ENCODE peak calls at places on chromosomes 5 and 9, in six cellular contexts. B is CD8-positive, alpha-beta T cell; W is lower lobe of right lung; V is trophoblast cell; H is A673; T is right cardiac atrium. R is an unnamed sample. For H3K4me1, the result is how much of the 10 kb centered on the place peaks cover.

GRCh38 chr5:80837679-80838078 is 122.5 kb upstream of the RASGRF2 start:
- DNase-seq in H (no peak), T (no peak), B (no peak), W (no peak), V (no peak), R (no peak)

GRCh38 chr9:16704489-16705111 is 165.9 kb downstream of the BNC2 start:
- DNase-seq in H (no peak), B (no peak), W (no peak), V (no peak), T (peak), R (peak)

GRCh38 chr5:134874831-134875655 is 872 bp downstream of the TXNDC15 start:
- DNase-seq in W (peak), V (peak), B (no peak), H (peak), T (peak), R (peak)

GRCh38 chr9:82604947-82605656 is 457.8 kb downstream of the RASEF start:
- DNase-seq in W (no peak), B (no peak), H (no peak), V (no peak), T (peak), R (no peak)

GRCh38 chr5:173907284-173907683 is 19.1 kb downstream of the CPEB4 start:
- DNase-seq in B (no peak), H (no peak), W (no peak), T (no peak), V (no peak), R (no peak)

GRCh38 chr5:55223219-55223987 is 3.7 kb downstream of the MCIDAS start:
- DNase-seq in H (no peak), T (peak), W (no peak), B (no peak), V (no peak), R (no peak)

GRCh38 chr9:7828344-7828743 is 28.8 kb upstream of the DMAC1 start:
- DNase-seq in H (no peak), B (no peak), V (no peak), W (no peak), T (no peak), R (no peak)

GRCh38 chr5:94031631-94032030 is 290.2 kb upstream of the POU5F2 start:
- DNase-seq in V (no peak), B (no peak), H (no peak), T (no peak), W (no peak), R (no peak)

GRCh38 chr5:111928501-111928900 is 171.5 kb upstream of the NREP start:
- DNase-seq in T (no peak), V (no peak), W (no peak), H (no peak), B (no peak), R (no peak)

GRCh38 chr5:103272377-103272776 is 13.8 kb downstream of the MACIR start:
- DNase-seq in W (no peak), H (no peak), V (peak), B (no peak), T (no peak), R (no peak)

GRCh38 chr9:134225816-134226215 is 61.5 kb upstream of the RNU6ATAC start:
- DNase-seq in H (no peak), V (no peak), W (peak), T (peak), B (no peak), R (peak)

GRCh38 chr5:1521671-1522600 is 1.8 kb downstream of the LPCAT1 start:
- DNase-seq in H (peak), W (peak), T (peak), B (no peak), V (peak), R (no peak)

GRCh38 chr5:61330341-61330878 is 1.6 kb upstream of the ZSWIM6 start:
- DNase-seq in B (no peak), T (peak), W (peak), V (peak), H (peak), R (peak)

GRCh38 chr5:68285857-68286611 is 70.5 kb downstream of the PIK3R1 start:
- DNase-seq in V (peak), T (no peak), W (no peak), B (no peak), H (peak), R (no peak)

GRCh38 chr5:170338933-170339779 is 41.6 kb upstream of the LCP2 start:
- DNase-seq in V (peak), T (no peak), H (no peak), B (peak), W (no peak), R (no peak)

GRCh38 chr9:111601237-111602018 is 2.0 kb upstream of the PTGR1 start:
- DNase-seq in V (peak), H (no peak), T (no peak), B (no peak), W (no peak), R (no peak)

GRCh38 chr5:112196574-112196973 is 222.5 kb downstream of the EPB41L4A start:
- DNase-seq in V (no peak), H (no peak), W (no peak), B (no peak), T (no peak), R (no peak)

GRCh38 chr5:80711938-80712337 is 57.2 kb upstream of the DHFR start:
- DNase-seq in H (peak), B (no peak), W (no peak), T (peak), V (peak), R (no peak)

GRCh38 chr5:56327810-56328209 is 94.7 kb upstream of the ANKRD55 start:
- DNase-seq in H (no peak), B (no peak), W (no peak), V (no peak), T (no peak), R (no peak)

GRCh38 chr5:59608745-59609144 is 284.8 kb downstream of the PDE4D start:
- DNase-seq in V (no peak), T (no peak), H (no peak), B (no peak), W (no peak), R (no peak)

GRCh38 chr9:105064248-105065118 is 136.5 kb upstream of the ABCA1 start:
- DNase-seq in H (peak), W (peak), T (peak), V (peak), B (no peak), R (peak)

GRCh38 chr9:94065535-94065961 is 18.7 kb upstream of the PTPDC1 start:
- DNase-seq in H (peak), B (peak), V (peak), W (peak), T (peak), R (peak)

GRCh38 chr5:159190170-159190569 is 19.2 kb downstream of the RNF145 start:
- DNase-seq in B (no peak), V (no peak), H (no peak), T (no peak), W (no peak), R (no peak)

GRCh38 chr5:129096382-129096991 is 1.9 kb downstream of the ISOC1 start:
- DNase-seq in T (no peak), V (no peak), H (peak), B (no peak), W (no peak), R (no peak)

GRCh38 chr9:126569036-126569435 is 44.7 kb upstream of the LMX1B start:
- DNase-seq in H (no peak), W (no peak), B (no peak), V (peak), T (no peak), R (no peak)

GRCh38 chr9:18821794-18822193 is 211.2 kb downstream of the SAXO1 start:
- DNase-seq in V (no peak), W (no peak), B (no peak), H (no peak), T (no peak), R (no peak)

GRCh38 chr5:92332039-92332438 is 948.9 kb upstream of the ARRDC3 start:
- DNase-seq in W (no peak), V (no peak), T (no peak), H (no peak), B (no peak), R (no peak)

GRCh38 chr9:36625006-36625600 is 52.4 kb downstream of the MELK start:
- DNase-seq in B (no peak), W (no peak), T (peak), H (no peak), V (no peak), R (peak)

GRCh38 chr9:109907810-109908458 is 127.9 kb downstream of the PALM2AKAP2 start:
- DNase-seq in T (peak), V (no peak), W (no peak), B (no peak), H (no peak), R (no peak)
- H3K4me1 ChIP-seq in T (under half), V (under half), W (half or more), B (under half), H (under half), R (half or more)

DNA sequence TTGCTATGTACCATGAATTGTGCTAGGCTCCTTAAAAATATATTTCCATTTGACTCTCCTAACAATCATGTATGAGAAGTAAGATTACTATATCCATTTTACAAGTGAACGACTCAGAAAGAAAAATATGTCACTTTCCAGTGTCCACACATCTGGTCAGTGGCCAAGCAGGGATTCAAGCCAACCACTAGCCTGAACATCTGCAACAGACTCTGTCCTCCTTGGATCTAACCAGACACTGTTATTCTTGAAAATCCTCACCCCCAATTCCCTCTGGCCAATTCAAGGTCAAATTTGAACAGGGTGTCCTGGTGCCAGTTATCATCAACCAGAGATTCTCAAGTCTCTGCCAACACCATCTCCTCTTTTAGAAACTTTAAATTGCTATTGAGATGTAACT is 344.1 kb upstream of the WWC1 start:
- DNase-seq in V (no peak), T (no peak), H (no peak), W (no peak), B (no peak), R (no peak)
- H3K4me1 ChIP-seq in V (under half), T (under half), H (half or more), W (under half), B (under half), R (half or more)

DNA sequence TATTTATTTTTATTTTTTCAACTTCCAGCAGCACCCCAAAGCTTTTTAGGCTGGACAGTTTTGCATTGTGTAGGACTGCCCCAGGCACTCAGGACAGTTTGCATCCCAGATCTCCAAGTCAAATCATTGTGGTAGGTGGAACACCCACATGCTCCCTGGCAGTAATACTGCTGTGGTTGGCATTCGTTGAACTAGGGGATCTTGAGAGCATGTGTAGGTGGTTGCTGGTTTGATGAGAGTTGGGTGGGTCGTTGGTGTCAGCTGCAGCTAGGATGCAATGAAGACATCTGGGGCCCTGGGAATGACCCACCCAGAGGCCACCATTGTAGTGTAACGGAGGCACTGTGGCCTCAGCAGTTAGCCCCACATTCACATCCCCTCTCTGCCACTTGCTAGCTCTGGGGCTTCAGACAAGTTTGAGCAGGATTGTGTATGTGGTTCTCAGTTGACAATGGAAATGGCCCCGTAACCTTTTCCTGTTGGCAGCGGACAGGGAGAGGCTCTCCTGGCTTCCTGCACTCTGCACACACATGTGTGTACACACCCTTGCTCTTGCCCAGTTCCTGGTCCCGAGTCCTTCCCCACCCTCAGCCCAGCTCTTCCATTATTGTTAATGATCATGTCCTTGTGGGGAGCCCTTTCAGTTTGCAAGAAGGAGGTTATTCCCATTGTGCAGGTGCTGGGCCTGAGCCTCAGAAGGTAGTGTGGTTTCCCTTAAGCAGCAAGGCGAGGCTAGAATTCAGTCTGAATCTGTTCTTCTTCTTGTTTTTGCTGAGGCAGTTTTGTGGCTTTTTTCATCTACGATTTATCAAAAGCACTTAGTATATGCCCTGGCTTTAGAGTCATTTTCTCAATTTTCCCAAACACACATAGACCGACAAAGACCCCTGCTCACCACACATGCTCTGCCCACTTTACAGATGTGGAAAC is 46.5 kb downstream of the PPARGC1B start:
- DNase-seq in H (no peak), T (no peak), V (no peak), B (no peak), W (no peak), R (no peak)
- H3K4me1 ChIP-seq in H (under half), T (under half), V (under half), B (under half), W (under half), R (half or more)

GRCh38 chr9:128556915-128557634 is 4.7 kb downstream of the SPTAN1 start:
- DNase-seq in H (no peak), B (no peak), T (no peak), V (no peak), W (no peak), R (no peak)
- H3K4me1 ChIP-seq in H (half or more), B (half or more), T (under half), V (under half), W (half or more), R (half or more)

DNA sequence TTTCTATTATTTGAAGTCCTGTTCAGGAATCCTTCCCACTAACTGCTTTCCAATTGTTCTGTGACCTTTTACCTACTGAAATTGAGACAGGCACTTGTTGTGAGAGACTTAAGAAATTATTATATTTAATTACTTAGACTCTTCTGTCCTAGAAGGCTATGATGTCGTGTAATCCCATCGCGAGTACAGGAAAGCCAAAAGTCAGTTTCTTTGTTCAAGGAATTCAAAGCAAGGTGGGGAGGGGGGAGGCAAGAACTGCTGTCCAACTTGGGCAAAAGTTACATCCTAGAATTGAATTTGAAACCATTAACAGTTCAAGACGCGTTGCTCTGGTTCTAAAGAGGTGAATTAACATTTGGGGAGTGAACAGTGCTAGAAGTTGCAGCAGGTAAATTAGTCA is 17.9 kb downstream of the NDUFA8 start:
- DNase-seq in V (no peak), T (no peak), W (no peak), H (no peak), B (no peak), R (no peak)
- H3K4me1 ChIP-seq in V (under half), T (under half), W (under half), H (under half), B (under half), R (half or more)

DNA sequence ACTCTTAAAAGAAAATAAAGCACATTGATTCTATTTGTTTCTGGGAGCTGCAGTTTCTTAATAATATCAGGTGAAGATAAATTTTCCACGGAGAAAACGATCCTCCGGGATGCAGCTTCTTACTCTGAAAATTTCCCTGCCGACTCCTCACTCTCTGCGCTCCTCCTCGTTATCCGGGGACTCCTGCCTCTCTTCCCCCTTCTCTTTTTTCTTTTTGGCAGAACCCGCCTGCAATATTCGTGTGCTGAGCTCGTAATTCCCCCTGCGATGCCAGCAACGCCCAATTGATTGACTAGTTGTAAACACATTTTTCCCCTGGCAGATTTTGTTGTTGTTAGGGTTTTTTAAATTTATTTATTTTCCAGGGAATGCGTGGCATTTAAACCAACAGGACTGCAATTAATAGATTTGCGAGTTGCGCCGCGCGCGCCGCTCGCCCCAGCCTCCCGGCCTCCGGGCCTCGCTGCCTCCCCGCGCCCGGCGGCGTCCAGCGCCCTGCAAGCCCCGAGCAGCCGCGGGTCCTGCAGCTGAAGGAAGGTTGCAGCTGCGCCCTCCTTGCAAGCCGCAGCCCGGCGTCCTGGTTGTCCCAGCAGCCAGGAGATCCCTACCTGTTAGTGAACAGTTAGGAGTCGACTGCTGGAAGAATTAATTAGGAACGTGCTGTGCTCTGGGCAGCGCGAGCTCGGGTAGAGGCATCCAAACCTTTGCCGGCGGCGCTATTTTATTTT is 2.2 kb downstream of the NTNG2 start:
- DNase-seq in W (no peak), T (peak), V (no peak), H (no peak), B (no peak), R (no peak)
- H3K4me1 ChIP-seq in W (under half), T (under half), V (under half), H (under half), B (under half), R (under half)

GRCh38 chr9:129258823-129259301 is 80.8 kb upstream of the IER5L start:
- DNase-seq in W (peak), H (no peak), T (peak), B (no peak), V (no peak), R (no peak)
- H3K4me1 ChIP-seq in W (under half), H (under half), T (under half), B (under half), V (under half), R (under half)

GRCh38 chr9:68739631-68740174 is 34.7 kb downstream of the PIP5K1B start:
- DNase-seq in W (no peak), T (no peak), V (peak), B (no peak), H (no peak), R (no peak)
- H3K4me1 ChIP-seq in W (under half), T (under half), V (under half), B (under half), H (under half), R (half or more)

R was measured in left ventricle myocardium inferior.